ENCODE peak calls at places on chromosomes 3 and 15, in seven cellular contexts. P is mesendoderm, Q is IMR-90, M is neuronal stem cell, F is H1, Y is H9, E is trophoblast cell. W is an unnamed sample.

GRCh38 chr3:105866656-105867653 is 1.9 kb downstream of the CBLB start:
- DNase-seq in P (no peak), Q (peak; percentile 40), M (no peak), F (no peak), Y (no peak), E (peak; percentile 65), W (peak; percentile 35)

GRCh38 chr3:156150434-156151066 is 30.2 kb downstream of the KCNAB1 start:
- DNase-seq in P (peak; percentile 64), Q (peak; percentile 64), M (peak; percentile 44), F (peak; percentile 55), Y (peak; percentile 44), E (peak; percentile 78), W (peak; percentile 70)

GRCh38 chr3:152383136-152383606 is 114.4 kb downstream of the MBNL1 start:
- DNase-seq in P (no peak), Q (no peak), M (no peak), F (no peak), Y (no peak), E (no peak), W (no peak)

GRCh38 chr3:12198301-12198700 is 39.6 kb upstream of the TIMP4 start:
- DNase-seq in P (no peak), Q (peak; percentile 82), M (no peak), F (no peak), Y (no peak), E (peak; percentile 79), W (peak; percentile 46)

GRCh38 chr15:51162865-51163762 is 68.4 kb upstream of the TNFAIP8L3 start:
- DNase-seq in P (peak; percentile 82), Q (peak; percentile 72), M (peak; percentile 71), F (peak; percentile 86), Y (peak; percentile 74), E (peak; percentile 86), W (peak; percentile 85)

GRCh38 chr3:15514663-15515357 is 6.7 kb downstream of the COLQ start:
- DNase-seq in P (no peak), Q (peak; percentile 10), M (no peak), F (no peak), Y (no peak), E (peak; percentile 56), W (no peak)

GRCh38 chr3:88151358-88151757 is 1.6 kb downstream of the C3orf38 start:
- DNase-seq in P (no peak), Q (no peak), M (no peak), F (no peak), Y (no peak), E (no peak), W (peak; percentile 10)

GRCh38 chr15:74799843-74800558 is 12.6 kb upstream of the LMAN1L start:
- DNase-seq in P (peak; percentile 72), Q (peak; percentile 52), M (no peak), F (peak; percentile 96), Y (peak; percentile 86), E (peak; percentile 71), W (peak; percentile 66)

GRCh38 chr3:100590114-100590839 is 19.1 kb upstream of the ADGRG7 start:
- DNase-seq in P (peak; percentile 62), Q (peak; percentile 76), M (peak; percentile 75), F (peak; percentile 67), Y (peak; percentile 43), E (peak; percentile 89), W (peak; percentile 75)

GRCh38 chr3:16570113-16570512 is 35.1 kb downstream of the DAZL start:
- DNase-seq in P (no peak), Q (no peak), M (no peak), F (no peak), Y (no peak), E (no peak), W (no peak)

GRCh38 chr15:98647026-98647773 is 1.1 kb upstream of the IGF1R start:
- DNase-seq in P (peak; percentile 87), Q (peak; percentile 43), M (peak; percentile 88), F (peak; percentile 90), Y (peak; percentile 87), E (peak; percentile 55), W (peak; percentile 67)

GRCh38 chr3:159441279-159441678 is 547.4 kb upstream of the IL12A start:
- DNase-seq in P (no peak), Q (no peak), M (no peak), F (no peak), Y (no peak), E (no peak), W (no peak)

GRCh38 chr3:81962396-81962795 is 201.0 kb upstream of the GBE1 start:
- DNase-seq in P (no peak), Q (no peak), M (no peak), F (no peak), Y (no peak), E (no peak), W (no peak)

GRCh38 chr15:64851503-64851840 is 9.8 kb downstream of the PLEKHO2 start:
- DNase-seq in P (peak; percentile 93), Q (peak; percentile 93), M (no peak), F (no peak), Y (peak; percentile 43), E (peak; percentile 94), W (peak; percentile 91)

GRCh38 chr15:66945286-66945685 is 120.1 kb upstream of the SMAD3 start:
- DNase-seq in P (no peak), Q (no peak), M (no peak), F (no peak), Y (no peak), E (no peak), W (no peak)

GRCh38 chr3:111465081-111465670 is 76.8 kb upstream of the CD96 start:
- DNase-seq in P (no peak), Q (no peak), M (no peak), F (no peak), Y (no peak), E (no peak), W (no peak)

GRCh38 chr15:27763514-27763913 is 335.6 kb downstream of the OCA2 start:
- DNase-seq in P (no peak), Q (no peak), M (no peak), F (no peak), Y (no peak), E (no peak), W (no peak)

GRCh38 chr3:186394566-186395217 is 32.7 kb upstream of the DGKG start:
- DNase-seq in P (no peak), Q (no peak), M (no peak), F (no peak), Y (no peak), E (no peak), W (no peak)

GRCh38 chr3:195815169-195815771 is 3.5 kb upstream of the MUC4 start:
- DNase-seq in P (peak; percentile 72), Q (peak; percentile 16), M (no peak), F (no peak), Y (peak; percentile 36), E (no peak), W (no peak)

GRCh38 chr15:86541540-86541939 is 461.9 kb downstream of the AGBL1 start:
- DNase-seq in P (peak; percentile 7), Q (no peak), M (no peak), F (no peak), Y (no peak), E (no peak), W (no peak)

GRCh38 chr3:116339441-116340028 is 105.8 kb downstream of the LSAMP start:
- DNase-seq in P (peak; percentile 42), Q (peak; percentile 88), M (no peak), F (no peak), Y (no peak), E (no peak), W (peak; percentile 48)

GRCh38 chr3:144810150-144810549 is 838.5 kb downstream of the DIPK2A start:
- DNase-seq in P (no peak), Q (no peak), M (no peak), F (no peak), Y (no peak), E (no peak), W (no peak)

GRCh38 chr3:129625071-129625874 is 18.8 kb upstream of the PLXND1 start:
- DNase-seq in P (no peak), Q (no peak), M (no peak), F (peak; percentile 71), Y (peak; percentile 78), E (peak; percentile 16), W (peak; percentile 61)

GRCh38 chr3:29868702-29869101 is 587.8 kb downstream of the RBMS3 start:
- DNase-seq in P (peak; percentile 80), Q (no peak), M (no peak), F (no peak), Y (peak; percentile 32), E (no peak), W (no peak)
- H3K18ac ChIP-seq in P (no peak overlapping the region), Q (no peak overlapping the region), M (no peak overlapping the region), F (no peak overlapping the region), Y (no peak overlapping the region), E (no peak overlapping the region), W (no peak overlapping the region)

GRCh38 chr15:46580487-46580886 is 945.7 kb downstream of the SQOR start:
- DNase-seq in P (no peak), Q (no peak), M (no peak), F (no peak), Y (no peak), E (no peak), W (no peak)
- H3K18ac ChIP-seq in P (no peak overlapping the region), Q (no peak overlapping the region), M (no peak overlapping the region), F (no peak overlapping the region), Y (no peak overlapping the region), E (no peak overlapping the region), W (no peak overlapping the region)

GRCh38 chr3:187587012-187587544 is 83.1 kb downstream of the SST start:
- DNase-seq in P (peak; percentile 62), Q (no peak), M (no peak), F (no peak), Y (no peak), E (no peak), W (no peak)

GRCh38 chr3:187591051-187591450 is 79.1 kb downstream of the SST start:
- DNase-seq in P (no peak), Q (no peak), M (no peak), F (no peak), Y (no peak), E (no peak), W (no peak)

DNA sequence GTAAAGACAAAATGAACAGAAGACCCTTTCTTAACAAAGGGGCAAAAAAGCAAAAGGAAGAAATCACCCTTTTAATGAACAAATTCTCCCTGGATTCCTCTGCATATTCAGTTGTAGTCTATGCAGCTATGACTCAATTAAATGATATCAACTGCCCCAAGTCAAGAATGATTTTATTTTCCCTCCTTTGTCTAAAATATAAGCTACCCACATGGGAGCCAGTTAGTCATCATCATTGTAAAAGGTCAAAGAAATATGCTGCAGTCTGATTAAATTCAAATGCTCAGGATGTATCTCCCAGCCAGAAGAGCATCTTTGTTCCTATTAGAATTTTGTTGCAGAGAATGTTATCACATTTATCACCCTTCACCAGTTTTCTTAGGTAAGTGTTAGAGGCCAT is 84.0 kb downstream of the SST start:
- DNase-seq in P (no peak), Q (no peak), M (no peak), F (no peak), Y (no peak), E (no peak), W (no peak)
- H3K18ac ChIP-seq in P (no peak overlapping the region), Q (no peak overlapping the region), M (no peak overlapping the region), F (no peak overlapping the region), Y (no peak overlapping the region), E (no peak overlapping the region), W (no peak overlapping the region)

GRCh38 chr15:55362641-55363040 is 43.6 kb downstream of the PIGB start:
- DNase-seq in P (no peak), Q (no peak), M (no peak), F (no peak), Y (no peak), E (no peak), W (no peak)
- H3K18ac ChIP-seq in P (no peak overlapping the region), Q (no peak overlapping the region), M (no peak overlapping the region), F (no peak overlapping the region), Y (no peak overlapping the region), E (no peak overlapping the region), W (no peak overlapping the region)

GRCh38 chr15:60414016-60414682 is 16.4 kb upstream of the ANXA2 start:
- DNase-seq in P (no peak), Q (peak; percentile 78), M (no peak), F (no peak), Y (no peak), E (peak; percentile 52), W (peak; percentile 58)
- H3K18ac ChIP-seq in P (no peak overlapping the region), Q (peak overlapping the region; percentile 25), M (no peak overlapping the region), F (no peak overlapping the region), Y (no peak overlapping the region), E (no peak overlapping the region), W (no peak overlapping the region)

GRCh38 chr3:77475545-77475944 is 435.6 kb downstream of the ROBO2 start:
- DNase-seq in P (no peak), Q (no peak), M (no peak), F (no peak), Y (no peak), E (no peak), W (no peak)
- H3K18ac ChIP-seq in P (no peak overlapping the region), Q (no peak overlapping the region), M (no peak overlapping the region), F (no peak overlapping the region), Y (no peak overlapping the region), E (no peak overlapping the region), W (no peak overlapping the region)